ENCODE peak calls at places on chromosomes 12 and 14, in four cellular contexts. E is upper lobe of left lung, S is left ventricle myocardium inferior, X is body of pancreas. N is an unnamed sample.

GRCh38 chr14:75831455-75831854 is 150.3 kb downstream of the TGFB3 start:
- DNase-seq in E (peak), S (peak), X (peak), N (peak)

GRCh38 chr12:77087427-77087826 is 22.1 kb upstream of the E2F7 start:
- DNase-seq in E (no peak), S (no peak), X (no peak), N (no peak)

GRCh38 chr12:20443792-20444191 is 75.5 kb downstream of the PDE3A start:
- DNase-seq in E (no peak), S (no peak), X (no peak), N (no peak)

GRCh38 chr12:27305673-27306504 is 26.7 kb upstream of the BMAL2 start:
- DNase-seq in E (no peak), S (no peak), X (no peak), N (no peak)

GRCh38 chr14:23252420-23253333 is 14.9 kb downstream of the RNF212B start:
- DNase-seq in E (no peak), S (no peak), X (no peak), N (no peak)

GRCh38 chr12:98998697-98999299 is 353.7 kb downstream of the APAF1 start:
- DNase-seq in E (no peak), S (no peak), X (peak), N (no peak)

GRCh38 chr12:52004042-52004648 is 2.6 kb upstream of the TAMALIN start:
- DNase-seq in E (peak), S (no peak), X (peak), N (no peak)

GRCh38 chr12:42873401-42873800 is 283.9 kb upstream of the PRICKLE1 start:
- DNase-seq in E (no peak), S (no peak), X (no peak), N (no peak)

GRCh38 chr12:28963554-28963953 is 185.5 kb upstream of the FAR2 start:
- DNase-seq in E (no peak), S (no peak), X (no peak), N (no peak)

GRCh38 chr12:78697817-78698415 is 166.7 kb upstream of the SYT1 start:
- DNase-seq in E (no peak), S (no peak), X (no peak), N (no peak)

GRCh38 chr12:32217354-32218310 is 111.0 kb downstream of the BICD1 start:
- DNase-seq in E (peak), S (no peak), X (peak), N (no peak)

DNA sequence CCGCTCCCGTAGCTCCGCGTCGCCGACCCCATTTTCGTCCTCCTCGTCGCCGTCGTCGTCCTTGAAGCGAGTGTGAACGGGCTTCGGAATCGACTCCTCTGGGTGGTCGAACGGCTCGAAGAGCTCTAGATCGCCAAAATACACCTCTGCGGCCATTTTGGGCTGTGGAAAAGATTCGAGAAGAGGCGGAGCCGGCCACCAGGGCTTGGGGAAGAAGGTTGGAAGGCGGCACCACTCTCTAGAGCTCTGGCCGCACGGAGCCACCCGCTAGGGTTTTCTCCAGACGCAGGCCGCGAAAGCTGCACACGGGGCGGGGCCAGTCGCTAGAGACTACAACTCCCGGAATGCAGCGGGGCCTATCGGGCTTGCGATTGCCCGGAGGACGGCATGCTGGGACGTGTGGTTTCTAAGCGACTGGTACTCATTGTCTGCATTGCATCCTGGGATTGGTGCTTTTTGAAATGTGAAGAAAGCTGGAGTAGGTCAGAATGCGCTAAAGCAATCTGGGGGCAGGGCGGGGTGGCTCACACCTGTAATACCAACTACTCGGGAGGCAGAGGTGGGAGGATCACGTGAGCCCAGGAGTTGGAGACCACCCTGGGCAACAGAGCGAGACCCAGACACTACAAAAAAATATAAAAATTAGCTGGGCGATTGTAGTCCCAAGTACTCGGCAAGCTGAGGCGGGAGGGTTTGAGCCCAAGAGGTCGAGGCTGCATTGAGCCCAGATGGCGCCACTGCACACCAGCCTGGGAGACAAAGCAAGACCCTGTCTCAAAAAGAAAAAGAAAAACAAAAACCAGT is at the start of gene ZCCHC8:
- DNase-seq in E (peak), S (peak), X (peak), N (peak)
- TF ChIP-seq CTCF in E (peak), S (peak), X (peak), N (no peak)

GRCh38 chr14:31020834-31021575 is 4.4 kb upstream of the AP4S1 start:
- DNase-seq in E (no peak), S (no peak), X (no peak), N (no peak)

GRCh38 chr14:31024577-31025334 is 693 bp upstream of the AP4S1 start:
- DNase-seq in E (no peak), S (no peak), X (no peak), N (no peak)

GRCh38 chr14:31024042-31024480 is 1.4 kb upstream of the AP4S1 start:
- DNase-seq in E (no peak), S (no peak), X (no peak), N (no peak)

GRCh38 chr14:31022386-31022785 is 3.1 kb upstream of the AP4S1 start:
- DNase-seq in E (no peak), S (no peak), X (no peak), N (no peak)

GRCh38 chr14:31021576-31021949 is 3.9 kb upstream of the AP4S1 start:
- DNase-seq in E (no peak), S (no peak), X (no peak), N (no peak)
- H3K4me3 ChIP-seq in E (no peak), S (no peak), X (no peak), N (no peak)

GRCh38 chr14:50599700-50600444 is 39.9 kb downstream of the ATL1 start:
- DNase-seq in E (no peak), S (no peak), X (peak), N (no peak)
- TF ChIP-seq CTCF in E (peak), S (peak), X (peak), N (peak)

DNA sequence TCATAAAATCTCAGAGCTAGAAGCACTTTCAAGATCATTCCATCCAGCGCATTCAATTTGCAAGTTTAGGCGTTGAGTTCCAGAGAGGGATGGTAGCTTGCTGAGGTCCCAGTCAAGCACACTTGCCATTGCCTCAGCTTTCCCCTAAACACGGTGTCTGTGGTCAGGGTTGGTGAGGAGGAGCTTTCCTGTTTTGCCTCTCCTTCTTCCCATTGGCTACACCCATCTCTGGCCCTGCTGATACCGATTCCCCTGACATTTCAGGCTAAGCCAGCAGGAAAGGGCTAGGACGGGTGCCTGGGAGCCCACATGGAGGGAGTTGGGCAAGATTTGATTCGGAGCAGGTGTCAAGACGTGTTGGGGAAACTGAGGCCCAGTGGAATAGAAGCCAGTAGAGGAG is 9.1 kb downstream of the NFATC4 start:
- DNase-seq in E (no peak), S (no peak), X (no peak), N (no peak)
- H3K4me3 ChIP-seq in E (no peak), S (no peak), X (no peak), N (no peak)

DNA sequence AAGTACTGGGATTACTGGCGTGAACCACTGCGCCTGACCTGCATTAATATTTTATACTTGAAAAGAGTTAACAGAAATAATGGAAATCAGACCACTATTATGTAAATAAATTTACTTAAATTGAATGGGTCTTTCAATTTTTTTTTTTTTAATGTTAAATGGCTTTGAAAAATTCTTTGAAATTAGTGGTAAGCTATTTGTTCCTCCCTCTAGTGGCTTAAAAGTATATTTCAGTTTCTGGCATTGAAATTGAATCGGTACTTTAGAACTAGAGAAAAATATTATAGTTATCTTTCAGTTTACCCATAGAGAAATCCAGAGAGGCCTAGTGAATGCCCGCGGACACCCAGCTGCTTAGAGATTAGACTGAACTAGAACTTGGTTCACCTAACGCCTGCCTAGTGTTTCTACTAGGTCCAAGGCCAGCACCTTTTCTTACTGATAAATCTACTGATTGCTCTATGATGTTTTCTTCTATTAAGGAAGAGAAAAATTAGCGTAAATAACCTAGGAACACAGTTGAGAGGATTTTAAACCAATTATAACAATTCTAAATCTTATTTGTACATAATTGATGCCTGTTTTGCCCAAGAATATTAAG is 106.5 kb downstream of the EML1 start:
- DNase-seq in E (no peak), S (no peak), X (no peak), N (no peak)
- TF ChIP-seq CTCF in E (peak), S (peak), X (peak), N (peak)

N was measured in Peyer's patch.